ENCODE peak calls at places on chromosomes 6 and 20, in six cellular contexts. One of them, this sample, is unnamed.

GRCh38 chr6:50442531-50443040 is 270.7 kb upstream of the TFAP2D start:
- DNase-seq in IMR-90: no peak
- DNase-seq in GM23248: no peak
- DNase-seq in H9: no peak
- DNase-seq in mammary epithelial cell: no peak
- DNase-seq in K562: no peak
- DNase-seq in this sample: no peak

GRCh38 chr20:50695144-50695872 is 4.0 kb upstream of the RIPOR3 start:
- DNase-seq in GM23248: peak; percentile 96
- DNase-seq in mammary epithelial cell: peak; percentile 35
- DNase-seq in K562: no peak
- DNase-seq in H9: no peak
- DNase-seq in IMR-90: no peak
- DNase-seq in this sample: no peak

GRCh38 chr6:137218473-137218916 is 690 bp downstream of the IFNGR1 start:
- DNase-seq in H9: no peak
- DNase-seq in K562: peak; percentile 39
- DNase-seq in mammary epithelial cell: peak; percentile 78
- DNase-seq in GM23248: peak; percentile 90
- DNase-seq in IMR-90: peak; percentile 52
- DNase-seq in this sample: peak; percentile 57

GRCh38 chr20:57435498-57436222 is 44.5 kb downstream of the RBM38 start:
- DNase-seq in H9: peak; percentile 62
- DNase-seq in IMR-90: no peak
- DNase-seq in GM23248: no peak
- DNase-seq in mammary epithelial cell: peak; percentile 98
- DNase-seq in K562: peak; percentile 60
- DNase-seq in this sample: peak; percentile 36

GRCh38 chr6:34576286-34576955 is 20.3 kb upstream of the SPDEF start:
- DNase-seq in IMR-90: no peak
- DNase-seq in K562: no peak
- DNase-seq in GM23248: no peak
- DNase-seq in H9: no peak
- DNase-seq in mammary epithelial cell: no peak
- DNase-seq in this sample: no peak

GRCh38 chr6:161058746-161059145 is 67.2 kb downstream of the MAP3K4 start:
- DNase-seq in K562: no peak
- DNase-seq in H9: no peak
- DNase-seq in GM23248: peak; percentile 15
- DNase-seq in mammary epithelial cell: no peak
- DNase-seq in IMR-90: peak; percentile 20
- DNase-seq in this sample: peak; percentile 54

GRCh38 chr6:109194770-109195169 is 99.5 kb downstream of the CEP57L1 start:
- DNase-seq in GM23248: no peak
- DNase-seq in IMR-90: no peak
- DNase-seq in H9: no peak
- DNase-seq in K562: no peak
- DNase-seq in mammary epithelial cell: no peak
- DNase-seq in this sample: no peak

GRCh38 chr6:107488875-107489635 is 862 bp upstream of the SOBP start:
- DNase-seq in H9: peak; percentile 76
- DNase-seq in GM23248: peak; percentile 47
- DNase-seq in mammary epithelial cell: peak; percentile 17
- DNase-seq in IMR-90: peak; percentile 20
- DNase-seq in K562: peak; percentile 32
- DNase-seq in this sample: no peak

GRCh38 chr20:47740225-47741184 is 44.8 kb downstream of the SULF2 start:
- DNase-seq in IMR-90: no peak
- DNase-seq in K562: peak; percentile 65
- DNase-seq in H9: peak; percentile 47
- DNase-seq in mammary epithelial cell: no peak
- DNase-seq in GM23248: no peak
- DNase-seq in this sample: no peak

GRCh38 chr6:15948930-15949900 is 179.7 kb upstream of the MYLIP start:
- DNase-seq in mammary epithelial cell: peak; percentile 57
- DNase-seq in GM23248: no peak
- DNase-seq in IMR-90: no peak
- DNase-seq in H9: peak; percentile 42
- DNase-seq in K562: peak; percentile 55
- DNase-seq in this sample: peak; percentile 24

GRCh38 chr6:139153876-139154275 is 19.0 kb downstream of the HECA start:
- DNase-seq in H9: no peak
- DNase-seq in IMR-90: peak; percentile 82
- DNase-seq in K562: no peak
- DNase-seq in GM23248: peak; percentile 75
- DNase-seq in mammary epithelial cell: peak; percentile 42
- DNase-seq in this sample: peak; percentile 84

GRCh38 chr20:9660236-9660868 is 146.0 kb downstream of the LAMP5 start:
- DNase-seq in IMR-90: peak; percentile 20
- DNase-seq in K562: peak; percentile 7
- DNase-seq in H9: peak; percentile 32
- DNase-seq in mammary epithelial cell: peak; percentile 1
- DNase-seq in GM23248: peak; percentile 4
- DNase-seq in this sample: peak; percentile 1

GRCh38 chr6:115643762-115644161 is 416.9 kb downstream of the FRK start:
- DNase-seq in GM23248: peak; percentile 18
- DNase-seq in mammary epithelial cell: peak; percentile 33
- DNase-seq in H9: no peak
- DNase-seq in IMR-90: peak; percentile 50
- DNase-seq in K562: no peak
- DNase-seq in this sample: peak; percentile 44

GRCh38 chr20:54176610-54177009 is 2.8 kb upstream of the CYP24A1 start:
- DNase-seq in K562: no peak
- DNase-seq in H9: no peak
- DNase-seq in GM23248: peak; percentile 51
- DNase-seq in mammary epithelial cell: peak; percentile 51
- DNase-seq in IMR-90: no peak
- DNase-seq in this sample: peak; percentile 42

GRCh38 chr20:1622450-1622849 is 2.6 kb upstream of the SIRPB1 start:
- DNase-seq in H9: no peak
- DNase-seq in IMR-90: no peak
- DNase-seq in K562: no peak
- DNase-seq in GM23248: no peak
- DNase-seq in mammary epithelial cell: no peak
- DNase-seq in this sample: no peak

GRCh38 chr6:15096894-15097837 is 148.7 kb upstream of the JARID2 start:
- DNase-seq in mammary epithelial cell: peak; percentile 52
- DNase-seq in H9: no peak
- DNase-seq in K562: peak; percentile 85
- DNase-seq in GM23248: peak; percentile 1
- DNase-seq in IMR-90: peak; percentile 36
- DNase-seq in this sample: peak; percentile 7

GRCh38 chr6:80594461-80594860 is 488.0 kb downstream of the BCKDHB start:
- DNase-seq in GM23248: peak; percentile 5
- DNase-seq in K562: no peak
- DNase-seq in mammary epithelial cell: peak; percentile 23
- DNase-seq in IMR-90: peak; percentile 28
- DNase-seq in H9: no peak
- DNase-seq in this sample: no peak

GRCh38 chr20:60785817-60786216 is 466.2 kb upstream of the CDH4 start:
- DNase-seq in K562: no peak
- DNase-seq in GM23248: no peak
- DNase-seq in IMR-90: no peak
- DNase-seq in H9: no peak
- DNase-seq in mammary epithelial cell: no peak
- DNase-seq in this sample: no peak

GRCh38 chr6:133567656-133568055 is 321.3 kb upstream of the TCF21 start:
- DNase-seq in GM23248: peak; percentile 54
- DNase-seq in H9: no peak
- DNase-seq in K562: no peak
- DNase-seq in IMR-90: peak; percentile 76
- DNase-seq in mammary epithelial cell: no peak
- DNase-seq in this sample: no peak

GRCh38 chr20:56487216-56487615 is 18.8 kb downstream of the RTF2 start:
- DNase-seq in GM23248: no peak
- DNase-seq in mammary epithelial cell: no peak
- DNase-seq in H9: no peak
- DNase-seq in IMR-90: no peak
- DNase-seq in K562: no peak
- DNase-seq in this sample: no peak

GRCh38 chr6:90221403-90221802 is 75.2 kb downstream of the BACH2 start:
- DNase-seq in mammary epithelial cell: no peak
- DNase-seq in IMR-90: no peak
- DNase-seq in GM23248: no peak
- DNase-seq in K562: no peak
- DNase-seq in H9: no peak
- DNase-seq in this sample: no peak

GRCh38 chr6:2229742-2230141 is 15.7 kb downstream of the GMDS start:
- DNase-seq in H9: peak; percentile 61
- DNase-seq in GM23248: no peak
- DNase-seq in mammary epithelial cell: no peak
- DNase-seq in K562: no peak
- DNase-seq in IMR-90: no peak
- DNase-seq in this sample: no peak

GRCh38 chr6:27016689-27017088 is 230.8 kb upstream of the PRSS16 start:
- DNase-seq in H9: no peak
- DNase-seq in GM23248: no peak
- DNase-seq in mammary epithelial cell: no peak
- DNase-seq in K562: no peak
- DNase-seq in IMR-90: no peak
- DNase-seq in this sample: no peak

GRCh38 chr6:148996815-148997214 is 250.0 kb downstream of the UST start:
- DNase-seq in IMR-90: no peak
- DNase-seq in K562: no peak
- DNase-seq in mammary epithelial cell: no peak
- DNase-seq in GM23248: no peak
- DNase-seq in H9: no peak
- DNase-seq in this sample: no peak

GRCh38 chr6:1592852-1593251 is 16.9 kb upstream of the FOXC1 start:
- DNase-seq in IMR-90: no peak
- DNase-seq in GM23248: no peak
- DNase-seq in K562: no peak
- DNase-seq in H9: no peak
- DNase-seq in mammary epithelial cell: no peak
- DNase-seq in this sample: no peak

GRCh38 chr6:110858562-110859214 is 15.9 kb upstream of the AMD1 start:
- DNase-seq in H9: no peak
- DNase-seq in GM23248: no peak
- DNase-seq in K562: no peak
- DNase-seq in IMR-90: no peak
- DNase-seq in mammary epithelial cell: no peak
- DNase-seq in this sample: no peak

GRCh38 chr6:180295-180694 is 112.0 kb upstream of the DUSP22 start:
- DNase-seq in K562: peak; percentile 11
- DNase-seq in GM23248: no peak
- DNase-seq in IMR-90: no peak
- DNase-seq in mammary epithelial cell: no peak
- DNase-seq in H9: no peak
- DNase-seq in this sample: no peak

GRCh38 chr6:37131104-37131959 is 38.6 kb upstream of the PIM1 start:
- DNase-seq in GM23248: peak; percentile 17
- DNase-seq in IMR-90: no peak
- DNase-seq in K562: no peak
- DNase-seq in H9: no peak
- DNase-seq in mammary epithelial cell: no peak
- DNase-seq in this sample: peak; percentile 75

GRCh38 chr6:1608976-1609661 is 596 bp upstream of the FOXC1 start:
- DNase-seq in H9: no peak
- DNase-seq in K562: no peak
- DNase-seq in mammary epithelial cell: peak; percentile 22
- DNase-seq in IMR-90: peak; percentile 8
- DNase-seq in GM23248: peak; percentile 50
- DNase-seq in this sample: no peak

GRCh38 chr6:154510144-154510905 is at the start of gene CNKSR3:
- DNase-seq in H9: peak; percentile 97
- DNase-seq in GM23248: peak; percentile 90
- DNase-seq in K562: peak; percentile 89
- DNase-seq in mammary epithelial cell: peak; percentile 87
- DNase-seq in IMR-90: peak; percentile 95
- DNase-seq in this sample: peak; percentile 86

DNA sequence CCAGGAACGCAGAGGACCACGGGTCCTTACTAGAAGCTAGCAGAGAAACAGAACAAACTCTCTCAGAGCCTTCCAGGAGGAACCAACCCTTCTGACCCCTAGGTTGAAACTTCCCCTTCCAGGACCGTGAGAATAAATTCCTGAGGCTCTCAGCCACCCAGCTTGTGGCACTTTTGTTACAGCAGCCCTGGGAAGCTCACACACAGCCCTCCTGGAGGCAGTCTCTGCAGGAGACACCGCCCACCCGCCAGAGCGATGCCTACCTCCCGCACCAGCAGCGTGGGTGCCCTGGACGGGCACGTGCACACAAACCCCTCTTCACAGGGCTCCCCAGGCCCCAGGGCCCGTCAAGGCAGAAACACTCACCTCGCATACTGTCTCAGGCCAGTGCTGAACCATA is 4.2 kb downstream of the RNASET2 start:
- DNase-seq in GM23248: no peak
- DNase-seq in IMR-90: no peak
- DNase-seq in mammary epithelial cell: no peak
- DNase-seq in K562: no peak
- DNase-seq in H9: no peak
- DNase-seq in this sample: no peak
- H4K20me1 ChIP-seq in GM23248: no peaks in the 10 kb centered on the region
- H4K20me1 ChIP-seq in IMR-90: no peaks in the 10 kb centered on the region
- H4K20me1 ChIP-seq in mammary epithelial cell: no peaks in the 10 kb centered on the region
- H4K20me1 ChIP-seq in K562: no peaks in the 10 kb centered on the region
- H4K20me1 ChIP-seq in H9: peaks cover 3% of the 10 kb centered on the region
- H4K20me1 ChIP-seq in this sample: no peaks in the 10 kb centered on the region

GRCh38 chr20:21377701-21378100 is 19.6 kb downstream of the NKX2-4 start:
- DNase-seq in GM23248: no peak
- DNase-seq in mammary epithelial cell: no peak
- DNase-seq in IMR-90: no peak
- DNase-seq in K562: no peak
- DNase-seq in H9: no peak
- DNase-seq in this sample: no peak
- H4K20me1 ChIP-seq in GM23248: peaks cover 2% of the 10 kb centered on the region
- H4K20me1 ChIP-seq in mammary epithelial cell: no peaks in the 10 kb centered on the region
- H4K20me1 ChIP-seq in IMR-90: peaks cover 14% of the 10 kb centered on the region
- H4K20me1 ChIP-seq in K562: no peaks in the 10 kb centered on the region
- H4K20me1 ChIP-seq in H9: no peaks in the 10 kb centered on the region
- H4K20me1 ChIP-seq in this sample: peaks cover 57% of the 10 kb centered on the region

GRCh38 chr20:32470025-32470861 is 112.1 kb downstream of the ASXL1 start:
- DNase-seq in H9: peak; percentile 85
- DNase-seq in GM23248: peak; percentile 29
- DNase-seq in IMR-90: peak; percentile 70
- DNase-seq in mammary epithelial cell: peak; percentile 20
- DNase-seq in K562: peak; percentile 51
- DNase-seq in this sample: peak; percentile 83
- H4K20me1 ChIP-seq in H9: no peaks in the 10 kb centered on the region
- H4K20me1 ChIP-seq in GM23248: no peaks in the 10 kb centered on the region
- H4K20me1 ChIP-seq in IMR-90: no peaks in the 10 kb centered on the region
- H4K20me1 ChIP-seq in mammary epithelial cell: no peaks in the 10 kb centered on the region
- H4K20me1 ChIP-seq in K562: peaks cover 11% of the 10 kb centered on the region
- H4K20me1 ChIP-seq in this sample: peaks cover 11% of the 10 kb centered on the region

DNA sequence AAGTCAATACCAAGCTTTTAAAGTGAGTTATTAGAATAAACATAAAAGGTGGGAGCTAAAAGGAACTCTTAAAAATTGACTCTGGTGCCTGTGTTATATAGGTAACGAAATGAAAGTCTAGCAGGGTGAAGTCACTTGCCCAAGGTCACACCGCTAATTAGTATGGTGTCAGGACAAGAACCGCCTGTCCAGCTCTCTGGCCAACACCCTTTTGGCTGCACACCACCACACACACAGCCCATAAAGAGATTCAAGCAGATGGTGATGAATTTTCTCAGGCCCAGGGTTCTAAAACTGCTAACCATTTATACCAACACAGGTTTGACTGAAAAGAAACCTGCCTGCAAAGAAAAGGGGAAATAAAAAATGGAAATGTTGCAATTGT is 20.2 kb downstream of the GFOD1 start:
- DNase-seq in GM23248: no peak
- DNase-seq in IMR-90: no peak
- DNase-seq in H9: no peak
- DNase-seq in K562: no peak
- DNase-seq in mammary epithelial cell: no peak
- DNase-seq in this sample: no peak
- H4K20me1 ChIP-seq in GM23248: no peaks in the 10 kb centered on the region
- H4K20me1 ChIP-seq in IMR-90: peaks cover 4% of the 10 kb centered on the region
- H4K20me1 ChIP-seq in H9: no peaks in the 10 kb centered on the region
- H4K20me1 ChIP-seq in K562: peaks cover 3% of the 10 kb centered on the region
- H4K20me1 ChIP-seq in mammary epithelial cell: no peaks in the 10 kb centered on the region
- H4K20me1 ChIP-seq in this sample: peaks cover 9% of the 10 kb centered on the region

This sample was measured in astrocyte.